ENCODE peak calls at places on chromosomes 7 and 10, in ten cellular contexts. T is cardiac muscle cell; X is aorta; C is naive thymus-derived CD4-positive, alpha-beta T cell; S is heart right ventricle; F is SJSA1; L is AG04450; I is spleen; J is pancreas; E is HCT116. A is an unnamed sample. For H3K27me3 and H3K9me3, the result is how much of the 10 kb centered on the place peaks cover.

GRCh38 chr7:85686410-85687181 is 499.7 kb upstream of the SEMA3D start:
- DNase-seq in X (no peak), L (no peak), I (no peak), C (no peak), S (no peak), T (no peak), E (no peak), F (no peak), J (no peak), A (peak)

GRCh38 chr10:116627386-116627933 is 6.7 kb downstream of the PNLIPRP2 start:
- DNase-seq in I (no peak), S (no peak), C (no peak), F (no peak), J (peak), T (peak), X (no peak), L (no peak), E (peak), A (no peak)

GRCh38 chr10:113425596-113425995 is 127.3 kb upstream of the HABP2 start:
- DNase-seq in T (peak), L (no peak), S (no peak), C (no peak), I (no peak), X (no peak), E (no peak), F (no peak), J (no peak), A (no peak)

GRCh38 chr10:10758306-10758705 is 259.4 kb upstream of the CELF2 start:
- DNase-seq in I (no peak), C (no peak), J (no peak), T (no peak), X (no peak), S (peak), L (no peak), F (no peak), E (no peak), A (no peak)

GRCh38 chr7:128352138-128352537 is 8.4 kb upstream of the RBM28 start:
- DNase-seq in S (peak), X (peak), J (peak), C (no peak), T (peak), I (peak), L (no peak), E (no peak), F (no peak), A (no peak)

GRCh38 chr7:83271212-83272099 is 108.8 kb upstream of the PCLO start:
- DNase-seq in I (no peak), X (no peak), C (no peak), T (peak), L (peak), S (no peak), F (no peak), E (peak), J (no peak), A (peak)

GRCh38 chr7:43721193-43721806 is 8.0 kb downstream of the COA1 start:
- DNase-seq in X (no peak), T (peak), S (peak), E (no peak), F (no peak), I (no peak), C (peak), L (no peak), J (no peak), A (no peak)

GRCh38 chr7:35334511-35334910 is 80.6 kb upstream of the TBX20 start:
- DNase-seq in X (no peak), I (no peak), T (no peak), F (no peak), L (no peak), E (no peak), J (no peak), C (no peak), S (no peak), A (no peak)

GRCh38 chr10:124605481-124605855 is 138.7 kb downstream of the FAM53B start:
- DNase-seq in F (no peak), L (no peak), X (no peak), E (no peak), T (no peak), J (no peak), S (no peak), I (peak), C (no peak), A (no peak)

GRCh38 chr7:7653140-7653539 is 12.6 kb downstream of the UMAD1 start:
- DNase-seq in J (no peak), L (no peak), S (no peak), T (no peak), C (no peak), E (no peak), I (no peak), X (no peak), F (no peak), A (no peak)

GRCh38 chr10:71217266-71218045 is 5.1 kb downstream of the UNC5B start:
- DNase-seq in E (no peak), C (no peak), I (peak), F (no peak), S (no peak), L (no peak), T (no peak), J (peak), X (no peak), A (no peak)

GRCh38 chr10:91672021-91672608 is 39.2 kb upstream of the PPP1R3C start:
- DNase-seq in E (no peak), J (no peak), X (no peak), C (no peak), S (no peak), L (peak), I (no peak), F (no peak), T (peak), A (peak)

GRCh38 chr7:135715055-135715522 is 12.9 kb downstream of the SLC13A4 start:
- DNase-seq in F (no peak), X (no peak), T (no peak), J (no peak), S (no peak), I (no peak), L (no peak), C (no peak), E (no peak), A (no peak)

GRCh38 chr10:78367012-78367411 is 333.3 kb downstream of the RPS24 start:
- DNase-seq in X (no peak), C (no peak), J (no peak), F (no peak), I (peak), T (peak), L (no peak), S (no peak), E (no peak), A (no peak)
- H3K27me3 ChIP-seq in X (under half), C (under half), J (under half), F (under half), I (under half), T (under half), L (half or more), S (under half), E (under half), A (under half)

GRCh38 chr10:128646956-128647355 is 520.7 kb upstream of the MKI67 start:
- DNase-seq in X (no peak), J (no peak), L (no peak), S (no peak), I (no peak), C (no peak), E (no peak), F (no peak), T (no peak), A (no peak)

GRCh38 chr10:128641998-128642397 is 515.8 kb upstream of the MKI67 start:
- DNase-seq in X (no peak), T (no peak), S (no peak), C (no peak), F (no peak), J (no peak), I (no peak), E (no peak), L (no peak), A (no peak)

GRCh38 chr10:128642502-128642901 is 516.3 kb upstream of the MKI67 start:
- DNase-seq in L (no peak), F (no peak), X (no peak), E (no peak), J (no peak), S (no peak), T (no peak), I (no peak), C (no peak), A (no peak)

GRCh38 chr10:128643658-128644057 is 517.4 kb upstream of the MKI67 start:
- DNase-seq in I (no peak), L (no peak), C (no peak), E (no peak), X (no peak), J (no peak), F (no peak), T (no peak), S (no peak), A (no peak)
- H3K9me3 ChIP-seq in I (under half), L (under half), C (under half), E (under half), X (under half), J (under half), F (under half), T (under half), S (under half), A (under half)

GRCh38 chr7:92898798-92899197 is 62.4 kb upstream of the CDK6 start:
- DNase-seq in F (no peak), T (no peak), C (no peak), S (no peak), L (no peak), X (no peak), I (no peak), E (no peak), J (no peak), A (no peak)

GRCh38 chr7:92910076-92910475 is 73.7 kb upstream of the CDK6 start:
- DNase-seq in X (no peak), F (no peak), I (no peak), J (no peak), E (no peak), L (no peak), S (no peak), T (no peak), C (no peak), A (no peak)

DNA sequence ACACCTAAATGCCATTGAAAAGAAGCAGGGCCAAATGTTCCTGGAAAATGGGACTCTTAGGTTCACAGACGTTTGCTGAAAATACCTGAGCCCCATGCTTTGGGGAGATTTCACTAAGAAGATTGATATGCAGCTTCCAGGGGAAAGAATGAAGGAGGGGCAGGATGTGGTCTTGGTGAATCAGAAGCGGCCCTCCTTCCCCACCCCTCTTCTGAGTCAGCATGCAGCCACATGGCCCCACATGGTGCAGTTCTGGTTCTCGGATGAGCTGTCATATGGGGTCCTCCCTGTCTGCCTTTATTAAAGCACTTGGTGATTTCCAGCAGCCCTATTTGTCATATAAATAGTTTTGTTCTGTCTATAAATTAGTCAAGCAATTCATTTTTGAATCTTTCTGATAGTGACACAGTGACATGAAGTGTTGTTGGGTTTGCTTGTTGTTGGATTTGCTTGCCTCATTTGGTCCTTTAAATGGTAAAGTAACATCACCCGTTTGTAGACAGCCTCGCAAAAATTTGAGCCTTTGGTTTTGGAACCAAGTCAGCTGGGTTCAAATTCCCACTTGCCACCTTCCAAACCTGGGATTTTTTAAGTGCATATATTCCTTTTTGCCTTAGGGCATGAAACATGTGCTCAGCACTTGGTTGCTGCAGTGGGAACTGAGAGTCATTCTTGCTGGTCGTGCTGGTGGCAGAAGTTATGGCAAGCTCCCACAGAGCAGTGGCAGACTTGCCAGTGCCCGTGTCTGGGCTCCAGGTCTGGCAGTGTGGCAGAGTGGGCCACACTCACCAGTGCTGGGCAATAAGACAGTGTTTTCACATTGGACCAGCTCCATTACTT is 68.1 kb upstream of the CDK6 start:
- DNase-seq in I (peak), L (peak), X (no peak), S (no peak), F (peak), C (peak), J (no peak), T (peak), E (peak), A (no peak)
- H3K4me3 ChIP-seq in I (no peak), L (no peak), X (no peak), S (no peak), F (no peak), C (no peak), J (no peak), T (no peak), E (no peak), A (no peak)

GRCh38 chr7:25949672-25950487 is 202.1 kb upstream of the NFE2L3 start:
- DNase-seq in S (no peak), J (peak), T (no peak), L (no peak), E (no peak), F (no peak), I (no peak), C (peak), X (no peak), A (no peak)

GRCh38 chr7:25952277-25953057 is 199.5 kb upstream of the NFE2L3 start:
- DNase-seq in I (no peak), F (no peak), C (no peak), T (no peak), S (no peak), E (no peak), J (peak), X (no peak), L (no peak), A (no peak)

GRCh38 chr7:25950488-25951413 is 201.2 kb upstream of the NFE2L3 start:
- DNase-seq in X (peak), E (peak), F (no peak), J (peak), T (peak), L (no peak), C (peak), S (peak), I (peak), A (peak)

GRCh38 chr7:25953859-25954258 is 198.1 kb upstream of the NFE2L3 start:
- DNase-seq in I (no peak), S (no peak), T (no peak), X (no peak), L (no peak), F (no peak), J (no peak), E (no peak), C (no peak), A (no peak)

GRCh38 chr7:25951414-25952276 is 200.4 kb upstream of the NFE2L3 start:
- DNase-seq in F (no peak), E (no peak), L (no peak), X (no peak), J (peak), T (peak), S (no peak), C (no peak), I (no peak), A (no peak)
- H3K27me3 ChIP-seq in F (under half), E (under half), L (under half), X (under half), J (under half), T (under half), S (under half), C (under half), I (under half), A (under half)

GRCh38 chr7:159177270-159178036 is 32.8 kb upstream of the VIPR2 start:
- DNase-seq in E (no peak), T (no peak), L (no peak), F (no peak), S (no peak), X (no peak), C (no peak), J (no peak), I (no peak), A (no peak)
- H3K9me3 ChIP-seq in E (under half), T (under half), L (under half), F (under half), S (under half), X (under half), C (under half), J (under half), I (under half), A (under half)

DNA sequence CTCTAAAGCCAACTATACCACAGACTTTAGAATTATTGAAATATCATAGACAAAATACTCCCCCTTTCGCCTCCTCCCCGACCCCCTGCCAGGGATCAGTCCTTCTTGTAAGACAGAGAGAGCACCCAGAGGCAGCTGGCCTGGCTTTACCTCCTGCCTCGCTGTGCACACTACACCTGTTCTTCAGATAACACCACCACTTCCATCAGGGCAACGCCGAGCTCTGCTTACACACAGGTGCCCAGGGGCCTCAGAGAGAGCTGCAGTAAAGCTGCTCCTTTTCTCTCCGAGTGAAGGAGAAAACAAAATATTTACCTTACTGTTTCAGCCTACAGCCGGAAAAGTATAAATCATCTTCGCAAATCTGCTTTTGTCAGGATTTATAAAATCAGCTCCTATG is 80.8 kb downstream of the HIPK2 start:
- DNase-seq in L (no peak), C (no peak), F (no peak), I (no peak), E (no peak), J (no peak), S (no peak), T (no peak), X (no peak), A (no peak)
- H3K4me3 ChIP-seq in L (no peak), C (no peak), F (no peak), I (no peak), E (no peak), J (no peak), S (no peak), T (no peak), X (no peak), A (no peak)

GRCh38 chr7:32494946-32495297 is 367 bp upstream of the AVL9 start:
- DNase-seq in C (no peak), I (no peak), S (no peak), L (no peak), E (no peak), T (no peak), F (no peak), X (no peak), J (no peak), A (no peak)
- H3K27me3 ChIP-seq in C (under half), I (under half), S (under half), L (under half), E (under half), T (under half), F (under half), X (under half), J (under half), A (under half)

DNA sequence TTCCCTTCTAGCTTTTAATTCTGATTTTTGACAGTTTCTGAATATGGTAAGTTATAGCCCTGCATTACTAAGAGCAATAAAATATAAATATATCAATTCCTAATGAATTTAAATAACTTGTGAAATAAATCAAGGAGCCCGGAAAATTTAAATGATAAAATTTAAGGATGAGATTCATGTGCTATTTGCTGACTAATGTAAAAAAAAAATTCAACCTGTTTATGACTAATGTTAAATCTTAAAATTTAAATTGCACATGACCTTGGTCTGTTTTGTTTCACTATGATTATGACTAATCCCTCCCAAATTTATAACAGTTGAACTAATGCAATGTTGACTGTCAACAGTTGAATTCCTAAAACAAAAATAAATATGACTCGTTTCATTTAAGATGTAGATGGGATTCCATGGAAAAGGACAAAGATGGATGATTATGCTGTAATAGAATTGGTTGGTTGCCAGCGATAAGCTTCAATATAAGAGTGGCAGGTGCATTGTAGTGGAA is 419.9 kb downstream of the NRG3 start:
- DNase-seq in T (no peak), J (no peak), L (no peak), E (no peak), I (no peak), X (no peak), S (no peak), C (no peak), F (no peak), A (no peak)
- H3K9me3 ChIP-seq in T (under half), J (under half), L (under half), E (under half), I (under half), X (under half), S (under half), C (under half), F (under half), A (under half)

GRCh38 chr7:139673230-139673629 is 104.6 kb downstream of the HIPK2 start:
- DNase-seq in F (no peak), C (no peak), X (no peak), S (no peak), E (no peak), T (no peak), J (no peak), I (no peak), L (no peak), A (no peak)
- H3K4me3 ChIP-seq in F (no peak), C (no peak), X (no peak), S (no peak), E (no peak), T (no peak), J (no peak), I (no peak), L (no peak), A (no peak)

A was measured in HAP-1.